ENCODE peak calls at places on chromosomes 5 and 9, in six cellular contexts. K is hepatocyte, Y is GM23248, S is A673, F is K562, C is PC-3. M is an unnamed sample.

GRCh38 chr9:135066291-135066690 is 21.2 kb upstream of the OLFM1 start:
- DNase-seq in K (no peak), Y (no peak), S (no peak), F (no peak), C (no peak), M (no peak)

GRCh38 chr9:136345281-136346156 is 18.0 kb downstream of the DNLZ start:
- DNase-seq in K (peak; percentile 83), Y (peak; percentile 90), S (no peak), F (peak; percentile 79), C (peak; percentile 57), M (peak; percentile 50)

GRCh38 chr5:80059354-80059980 is 24.3 kb downstream of the THBS4 start:
- DNase-seq in K (no peak), Y (no peak), S (no peak), F (no peak), C (no peak), M (no peak)

GRCh38 chr5:172837640-172838039 is 3.6 kb downstream of the ERGIC1 start:
- DNase-seq in K (peak; percentile 65), Y (no peak), S (no peak), F (no peak), C (peak; percentile 40), M (no peak)

GRCh38 chr5:137496919-137497318 is 2.2 kb downstream of the SPOCK1 start:
- DNase-seq in K (no peak), Y (peak; percentile 59), S (no peak), F (no peak), C (no peak), M (no peak)

GRCh38 chr5:32461441-32462120 is 17.0 kb upstream of the ZFR start:
- DNase-seq in K (no peak), Y (peak; percentile 43), S (no peak), F (no peak), C (no peak), M (peak; percentile 71)

GRCh38 chr5:32311404-32312193 is 1.1 kb downstream of the MTMR12 start:
- DNase-seq in K (no peak), Y (peak; percentile 57), S (peak; percentile 36), F (no peak), C (no peak), M (no peak)

GRCh38 chr5:5695266-5695665 is 272.8 kb downstream of the ICE1 start:
- DNase-seq in K (no peak), Y (no peak), S (no peak), F (no peak), C (no peak), M (no peak)

GRCh38 chr5:167245871-167246270 is 1045.6 kb upstream of the WWC1 start:
- DNase-seq in K (no peak), Y (peak; percentile 4), S (peak; percentile 65), F (no peak), C (no peak), M (no peak)

GRCh38 chr9:68704804-68705635 is at the start of gene PIP5K1B:
- DNase-seq in K (peak; percentile 89), Y (peak; percentile 66), S (peak; percentile 60), F (peak; percentile 82), C (peak; percentile 56), M (peak; percentile 61)

GRCh38 chr5:58358436-58358835 is 101.5 kb downstream of the PLK2 start:
- DNase-seq in K (peak; percentile 29), Y (no peak), S (no peak), F (no peak), C (no peak), M (no peak)

GRCh38 chr9:73038613-73039012 is 85.8 kb upstream of the ALDH1A1 start:
- DNase-seq in K (no peak), Y (peak; percentile 44), S (no peak), F (peak; percentile 19), C (no peak), M (peak; percentile 94)

GRCh38 chr5:176823869-176824412 is 13.6 kb downstream of the UNC5A start:
- DNase-seq in K (no peak), Y (no peak), S (no peak), F (no peak), C (no peak), M (no peak)

GRCh38 chr5:159106569-159107282 is 7.0 kb upstream of the EBF1 start:
- DNase-seq in K (peak; percentile 82), Y (peak; percentile 86), S (peak; percentile 73), F (peak; percentile 77), C (peak; percentile 69), M (peak; percentile 75)

GRCh38 chr5:159104759-159105317 is 5.1 kb upstream of the EBF1 start:
- DNase-seq in K (no peak), Y (no peak), S (no peak), F (no peak), C (no peak), M (no peak)

GRCh38 chr5:159105318-159106053 is 5.8 kb upstream of the EBF1 start:
- DNase-seq in K (no peak), Y (no peak), S (no peak), F (no peak), C (no peak), M (no peak)

GRCh38 chr5:159107308-159107707 is 7.6 kb upstream of the EBF1 start:
- DNase-seq in K (no peak), Y (no peak), S (no peak), F (no peak), C (no peak), M (no peak)

GRCh38 chr5:159106193-159106568 is 6.5 kb upstream of the EBF1 start:
- DNase-seq in K (no peak), Y (no peak), S (no peak), F (no peak), C (no peak), M (no peak)
- TF ChIP-seq EZH2 in K (no peak), Y (no peak), S (no peak), F (no peak), C (no peak), M (peak; percentile 64)

GRCh38 chr9:95580812-95581761 is 64.3 kb upstream of the PTCH1 start:
- DNase-seq in K (peak; percentile 69), Y (no peak), S (peak; percentile 46), F (no peak), C (no peak), M (no peak)

GRCh38 chr9:95584176-95584575 is 67.4 kb upstream of the PTCH1 start:
- DNase-seq in K (peak; percentile 20), Y (no peak), S (no peak), F (no peak), C (no peak), M (no peak)

GRCh38 chr9:95585824-95586223 is 69.1 kb upstream of the PTCH1 start:
- DNase-seq in K (no peak), Y (no peak), S (no peak), F (no peak), C (no peak), M (no peak)

GRCh38 chr9:95587071-95587964 is 70.5 kb upstream of the PTCH1 start:
- DNase-seq in K (no peak), Y (no peak), S (no peak), F (no peak), C (no peak), M (no peak)

GRCh38 chr9:95581900-95582299 is 65.1 kb upstream of the PTCH1 start:
- DNase-seq in K (peak; percentile 23), Y (no peak), S (no peak), F (no peak), C (no peak), M (no peak)
- TF ChIP-seq EZH2 in K (no peak), Y (no peak), S (no peak), F (no peak), C (no peak), M (no peak)

GRCh38 chr9:10127867-10128266 is 484.9 kb downstream of the PTPRD start:
- DNase-seq in K (no peak), Y (peak; percentile 18), S (no peak), F (no peak), C (peak; percentile 4), M (no peak)
- TF ChIP-seq EZH2 in K (no peak), Y (no peak), S (no peak), F (no peak), C (no peak), M (no peak)

DNA sequence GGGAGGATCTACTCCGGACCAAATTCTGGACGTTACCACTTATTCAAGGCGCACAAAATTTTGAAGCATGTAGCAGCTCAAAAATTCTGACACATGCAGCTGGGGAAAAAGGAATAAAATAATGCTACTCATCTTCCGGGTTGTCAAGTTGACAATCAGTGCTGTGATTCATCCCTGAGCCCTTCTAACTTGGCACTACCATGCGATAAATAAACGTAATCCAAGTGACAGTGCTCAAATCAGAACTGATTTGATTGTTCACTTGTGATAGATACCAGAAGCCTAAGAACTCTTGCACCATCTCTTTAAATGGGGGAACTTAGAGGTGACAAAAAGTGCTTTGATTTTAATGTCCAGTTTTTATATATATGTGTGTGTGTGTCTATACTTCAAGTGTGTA is 230.2 kb upstream of the TLE4 start:
- DNase-seq in K (no peak), Y (no peak), S (no peak), F (no peak), C (peak; percentile 31), M (no peak)
- TF ChIP-seq EZH2 in K (no peak), Y (no peak), S (no peak), F (no peak), C (no peak), M (no peak)

GRCh38 chr5:109753279-109753678 is 63.6 kb downstream of the MAN2A1 start:
- DNase-seq in K (no peak), Y (no peak), S (no peak), F (no peak), C (no peak), M (no peak)

GRCh38 chr5:109755761-109756160 is 66.0 kb downstream of the MAN2A1 start:
- DNase-seq in K (no peak), Y (no peak), S (no peak), F (no peak), C (no peak), M (no peak)

GRCh38 chr5:109748545-109748944 is 58.8 kb downstream of the MAN2A1 start:
- DNase-seq in K (no peak), Y (peak; percentile 29), S (no peak), F (no peak), C (no peak), M (no peak)

GRCh38 chr5:109754319-109754718 is 64.6 kb downstream of the MAN2A1 start:
- DNase-seq in K (no peak), Y (no peak), S (no peak), F (no peak), C (no peak), M (no peak)

GRCh38 chr5:109750407-109750806 is 60.7 kb downstream of the MAN2A1 start:
- DNase-seq in K (no peak), Y (no peak), S (no peak), F (no peak), C (no peak), M (no peak)
- TF ChIP-seq EZH2 in K (no peak), Y (no peak), S (no peak), F (no peak), C (no peak), M (no peak)

DNA sequence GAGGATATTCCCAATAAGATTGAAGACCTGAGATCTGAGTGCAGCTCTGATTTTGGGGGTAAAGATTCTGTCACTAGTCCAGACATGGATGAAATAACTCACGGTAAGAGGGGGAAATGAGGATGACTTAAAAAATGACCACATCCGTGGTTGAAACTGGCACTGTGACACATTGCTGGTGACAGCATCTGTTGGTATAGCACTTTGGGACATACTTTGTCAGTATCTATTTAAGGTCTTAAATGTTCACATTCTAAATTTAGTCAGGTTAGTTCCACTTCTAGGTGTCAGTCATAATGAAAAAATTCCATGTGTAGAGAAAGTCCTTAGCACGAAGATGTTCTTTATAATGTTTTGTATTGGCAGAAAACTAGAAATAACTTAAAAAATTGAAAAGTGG is 70.9 kb downstream of the GAPVD1 start:
- DNase-seq in K (no peak), Y (no peak), S (no peak), F (no peak), C (peak; percentile 4), M (no peak)
- TF ChIP-seq EZH2 in K (no peak), Y (no peak), S (no peak), F (no peak), C (no peak), M (no peak)